ENCODE peak calls at places on chromosomes 4 and X, in four cellular contexts. E, X, B and A are unnamed samples.

GRCh38 chr4:131430302-131430701 is 1718.8 kb upstream of the PCDH10 start:
- DNase-seq in B (no peak), X (no peak), E (no peak), A (no peak)

GRCh38 chr4:102759835-102760644 is 728 bp downstream of the MANBA start:
- DNase-seq in B (peak), E (peak), X (peak), A (peak)

GRCh38 chr4:100295792-100296191 is 105.5 kb upstream of the DDIT4L start:
- DNase-seq in E (no peak), X (no peak), B (no peak), A (no peak)

GRCh38 chrX:152428089-152428488 is 23.0 kb downstream of the GABRA3 start:
- DNase-seq in B (no peak), E (no peak), X (no peak), A (no peak)

GRCh38 chr4:6107114-6107791 is 89.0 kb upstream of the C4orf50 start:
- DNase-seq in B (no peak), E (no peak), X (no peak), A (no peak)

GRCh38 chr4:946517-947471 is 14.5 kb downstream of the TMEM175 start:
- DNase-seq in X (no peak), E (peak), B (no peak), A (no peak)

GRCh38 chrX:153884136-153885076 is 1.6 kb downstream of the L1CAM start:
- DNase-seq in E (no peak), B (no peak), X (no peak), A (no peak)

GRCh38 chr4:81351653-81352455 is 119.9 kb downstream of the RASGEF1B start:
- DNase-seq in B (peak), X (peak), E (peak), A (peak)

GRCh38 chr4:176780995-176781738 is 11.6 kb downstream of the VEGFC start:
- DNase-seq in B (no peak), X (no peak), E (no peak), A (no peak)

GRCh38 chrX:19595036-19595435 is 79.7 kb upstream of the MAP3K15 start:
- DNase-seq in X (no peak), E (no peak), B (no peak), A (no peak)

GRCh38 chrX:1945879-1946278 is 331.0 kb downstream of the ASMT start:
- DNase-seq in E (no peak), B (no peak), X (no peak), A (no peak)

GRCh38 chrX:83260288-83260687 is 247.8 kb upstream of the POU3F4 start:
- DNase-seq in X (no peak), E (no peak), B (no peak), A (no peak)

GRCh38 chrX:39261446-39262147 is 460.3 kb downstream of the MID1IP1 start:
- DNase-seq in X (no peak), B (peak), E (peak), A (peak)

GRCh38 chrX:18041656-18042055 is 179.0 kb downstream of the BEND2 start:
- DNase-seq in X (no peak), B (no peak), E (no peak), A (no peak)

GRCh38 chr4:147578057-147578476 is 39.1 kb upstream of the TMEM184C start:
- DNase-seq in E (no peak), X (no peak), B (no peak), A (no peak)

GRCh38 chr4:23005691-23006090 is 313.0 kb downstream of the GBA3 start:
- DNase-seq in X (no peak), B (no peak), E (no peak), A (no peak)

GRCh38 chr4:102564399-102564921 is 63.3 kb downstream of the NFKB1 start:
- DNase-seq in E (peak), B (no peak), X (peak), A (peak)

GRCh38 chrX:134654398-134655012 is 3.8 kb downstream of the PLAC1 start:
- DNase-seq in B (no peak), X (no peak), E (no peak), A (no peak)

GRCh38 chr4:127304356-127304755 is 328.4 kb upstream of the INTU start:
- DNase-seq in E (no peak), X (no peak), B (no peak), A (no peak)

GRCh38 chrX:107902721-107903120 is 77.1 kb downstream of the MID2 start:
- DNase-seq in X (no peak), B (no peak), E (no peak), A (no peak)

GRCh38 chr4:122481766-122482405 is 25.4 kb upstream of the IL2 start:
- DNase-seq in E (no peak), X (no peak), B (no peak), A (no peak)

GRCh38 chr4:166128452-166128851 is 255.4 kb downstream of the TLL1 start:
- DNase-seq in B (no peak), X (no peak), E (no peak), A (no peak)

GRCh38 chr4:126604273-126604867 is 1028.4 kb upstream of the INTU start:
- DNase-seq in E (no peak), B (peak), X (no peak), A (peak)

GRCh38 chr4:1208970-1209704 is 36.8 kb upstream of the SPON2 start:
- DNase-seq in X (no peak), B (no peak), E (no peak), A (no peak)

GRCh38 chr4:104524591-104524990 is 29.9 kb upstream of the CXXC4 start:
- DNase-seq in B (no peak), E (no peak), X (no peak), A (no peak)

GRCh38 chrX:42944381-42944998 is 166.5 kb upstream of the PPP1R2C start:
- DNase-seq in B (no peak), X (no peak), E (no peak), A (no peak)

GRCh38 chr4:2755821-2756690 is at the start of gene TNIP2:
- DNase-seq in E (peak), B (peak), X (no peak), A (peak)

GRCh38 chrX:107851215-107851614 is 25.5 kb downstream of the MID2 start:
- DNase-seq in E (no peak), X (no peak), B (no peak), A (no peak)

GRCh38 chr4:16663722-16664121 is 234.7 kb downstream of the LDB2 start:
- DNase-seq in B (no peak), X (no peak), E (no peak), A (no peak)

GRCh38 chrX:57156397-57157049 is 19.3 kb upstream of the SPIN2A start:
- DNase-seq in B (peak), E (no peak), X (no peak), A (no peak)

GRCh38 chrX:123590842-123591491 is 141.9 kb downstream of the THOC2 start:
- DNase-seq in B (no peak), X (peak), E (no peak), A (no peak)

GRCh38 chr4:45569619-45570018 is 554.2 kb downstream of the GABRG1 start:
- DNase-seq in X (no peak), B (no peak), E (no peak), A (no peak)

GRCh38 chr4:34043131-34043530 is 2201.2 kb downstream of the ARAP2 start:
- DNase-seq in X (no peak), E (no peak), B (no peak), A (no peak)

GRCh38 chr4:78774395-78774794 is 1.8 kb upstream of the BMP2K start:
- DNase-seq in X (no peak), E (no peak), B (no peak), A (no peak)

GRCh38 chr4:39873823-39874222 is 103.9 kb downstream of the PDS5A start:
- DNase-seq in X (no peak), E (no peak), B (no peak), A (no peak)

GRCh38 chrX:17377047-17377692 is 2.2 kb downstream of the NHS start:
- DNase-seq in X (no peak), E (no peak), B (no peak), A (no peak)

GRCh38 chrX:437636-438390 is 51.1 kb upstream of the PPP2R3B start:
- DNase-seq in X (no peak), E (no peak), B (no peak), A (no peak)

DNA sequence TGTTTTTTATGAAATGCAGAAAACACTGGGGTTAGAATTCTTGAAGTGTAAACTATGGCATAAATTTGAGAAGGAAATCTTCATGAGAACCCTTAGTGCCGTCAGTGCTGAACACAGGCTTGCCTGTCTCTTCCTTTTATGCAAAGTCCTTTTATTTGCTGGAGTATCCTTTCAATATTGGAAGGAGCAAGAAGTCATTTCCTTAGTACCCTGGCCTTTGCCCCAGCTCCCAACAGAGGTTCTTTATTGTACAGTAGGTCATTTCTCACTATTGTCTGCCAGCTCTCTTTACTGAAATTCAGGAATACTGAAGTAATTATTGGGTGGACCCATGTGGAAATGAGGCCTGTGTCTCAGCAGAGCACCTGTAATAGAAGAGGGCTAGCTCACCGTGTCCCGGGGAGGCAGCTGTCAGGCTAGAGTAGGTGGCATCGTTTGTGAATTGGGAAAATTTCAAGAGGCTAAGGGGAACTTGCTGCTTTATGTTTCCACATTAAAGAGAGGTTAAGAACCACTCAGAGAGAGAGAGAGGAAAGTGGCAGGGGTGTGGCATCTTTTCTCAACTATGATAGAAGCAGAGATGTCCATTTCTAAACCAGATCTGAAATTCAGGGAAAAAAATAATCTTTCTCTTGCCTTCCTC is 8.7 kb downstream of the FHDC1 start:
- DNase-seq in E (no peak), X (no peak), B (no peak), A (no peak)
- TF ChIP-seq SPI1 in E (no peak), X (no peak), B (no peak), A (no peak)

GRCh38 chr4:108361886-108362285 is 193.2 kb upstream of the LEF1 start:
- DNase-seq in X (no peak), E (no peak), B (peak), A (no peak)

GRCh38 chr4:108359936-108360681 is 191.4 kb upstream of the LEF1 start:
- DNase-seq in E (no peak), X (no peak), B (peak), A (no peak)

GRCh38 chr4:108359130-108359709 is 190.5 kb upstream of the LEF1 start:
- DNase-seq in E (no peak), X (no peak), B (no peak), A (no peak)

GRCh38 chr4:108365551-108365950 is 196.8 kb upstream of the LEF1 start:
- DNase-seq in B (no peak), X (no peak), E (no peak), A (no peak)

DNA sequence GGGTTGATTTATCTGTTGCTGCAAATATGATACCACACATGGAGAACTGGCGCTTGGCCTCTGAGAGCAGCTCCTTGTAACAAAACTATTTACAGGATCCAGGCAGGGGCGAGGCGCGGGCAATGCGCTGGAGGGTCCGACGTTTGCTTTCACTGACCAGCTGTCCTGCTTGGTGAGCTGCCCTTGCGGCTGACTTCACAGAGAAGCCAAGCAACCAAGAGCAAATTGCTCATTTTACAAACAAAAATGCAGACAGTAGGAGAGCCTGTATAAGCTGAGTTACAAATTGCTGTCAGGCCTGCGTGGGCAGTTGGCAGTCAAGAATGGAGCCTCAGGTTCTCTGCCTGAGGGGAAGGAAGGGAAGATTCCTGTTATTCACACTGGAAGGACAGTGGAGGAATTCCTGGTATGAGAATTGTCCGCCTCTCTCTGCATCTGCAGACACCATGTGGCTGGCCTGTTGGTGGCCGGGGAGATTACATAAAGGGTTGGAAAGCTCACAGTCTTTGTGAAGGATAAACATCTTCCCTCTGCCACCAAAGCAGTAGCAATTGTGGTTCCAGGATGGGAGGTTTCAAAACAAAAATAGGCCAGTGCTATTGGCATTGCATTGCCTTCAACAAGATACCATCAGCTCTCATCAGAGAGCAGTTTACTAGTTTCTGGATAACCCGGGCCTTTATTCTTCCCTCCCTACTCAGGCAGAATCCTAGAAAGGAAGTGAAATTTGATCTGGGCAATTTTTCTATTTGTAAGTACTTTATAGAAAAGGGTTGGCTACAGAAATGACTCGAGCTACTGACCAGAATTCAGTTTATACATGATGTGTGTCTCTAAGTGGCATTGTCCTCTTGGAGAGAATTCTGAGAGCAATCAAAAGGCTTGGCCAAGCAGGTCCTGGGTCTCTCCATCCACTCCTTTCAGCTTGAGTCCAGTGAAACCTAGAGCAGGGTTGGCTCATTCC is 192.4 kb upstream of the LEF1 start:
- DNase-seq in E (no peak), B (peak), X (no peak), A (no peak)
- TF ChIP-seq SPI1 in E (no peak), B (no peak), X (no peak), A (no peak)

DNA sequence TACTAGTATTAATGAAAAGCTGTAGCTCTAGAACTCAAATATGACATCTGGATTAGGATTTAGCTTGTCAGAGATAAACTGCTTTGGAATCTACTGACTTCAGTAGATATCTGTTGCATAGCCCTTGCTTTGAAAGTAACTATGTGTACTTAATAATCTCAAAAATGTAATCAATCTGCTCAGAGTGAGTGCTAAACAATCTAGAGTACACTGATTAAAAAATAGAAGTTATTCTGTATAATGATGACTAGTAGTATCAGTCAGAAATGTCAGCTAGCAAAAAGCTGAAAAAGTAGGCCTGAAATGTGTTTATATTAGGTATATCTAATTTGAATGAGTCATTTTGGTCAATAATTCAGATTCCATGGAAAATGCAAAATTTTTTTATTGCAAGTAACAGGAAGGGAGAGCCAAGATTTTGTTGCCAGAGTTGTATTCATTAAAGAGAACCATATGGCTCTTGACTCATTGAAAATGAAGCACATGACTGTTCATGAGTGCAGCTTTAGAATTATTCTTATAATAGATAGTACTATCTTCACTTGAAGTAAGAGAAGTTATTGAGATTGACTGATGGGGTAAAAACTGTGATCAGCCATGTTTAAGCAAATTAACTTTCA is 20.0 kb downstream of the CLCN3 start:
- DNase-seq in X (no peak), E (no peak), B (no peak), A (no peak)
- TF ChIP-seq SPI1 in X (no peak), E (no peak), B (no peak), A (no peak)

GRCh38 chr4:8099981-8100464 is 58.6 kb downstream of the ABLIM2 start:
- DNase-seq in E (no peak), B (no peak), X (no peak), A (no peak)
- TF ChIP-seq SPI1 in E (no peak), B (no peak), X (no peak), A (no peak)

GRCh38 chrX:79601336-79602131 is 234.4 kb upstream of the ITM2A start:
- DNase-seq in E (no peak), X (no peak), B (no peak), A (no peak)
- TF ChIP-seq SPI1 in E (no peak), X (no peak), B (no peak), A (no peak)

GRCh38 chrX:114626323-114626722 is 42.4 kb downstream of the HTR2C start:
- DNase-seq in X (no peak), E (no peak), B (peak), A (no peak)
- TF ChIP-seq SPI1 in X (no peak), E (no peak), B (no peak), A (no peak)

GRCh38 chr4:98261291-98262271 is at the start of gene RAP1GDS1:
- DNase-seq in E (no peak), X (no peak), B (peak), A (peak)

GRCh38 chr4:98262431-98262830 is 1.2 kb downstream of the RAP1GDS1 start:
- DNase-seq in E (no peak), X (no peak), B (no peak), A (no peak)

GRCh38 chr4:98260579-98261290 is 449 bp upstream of the RAP1GDS1 start:
- DNase-seq in B (peak), X (peak), E (peak), A (peak)

DNA sequence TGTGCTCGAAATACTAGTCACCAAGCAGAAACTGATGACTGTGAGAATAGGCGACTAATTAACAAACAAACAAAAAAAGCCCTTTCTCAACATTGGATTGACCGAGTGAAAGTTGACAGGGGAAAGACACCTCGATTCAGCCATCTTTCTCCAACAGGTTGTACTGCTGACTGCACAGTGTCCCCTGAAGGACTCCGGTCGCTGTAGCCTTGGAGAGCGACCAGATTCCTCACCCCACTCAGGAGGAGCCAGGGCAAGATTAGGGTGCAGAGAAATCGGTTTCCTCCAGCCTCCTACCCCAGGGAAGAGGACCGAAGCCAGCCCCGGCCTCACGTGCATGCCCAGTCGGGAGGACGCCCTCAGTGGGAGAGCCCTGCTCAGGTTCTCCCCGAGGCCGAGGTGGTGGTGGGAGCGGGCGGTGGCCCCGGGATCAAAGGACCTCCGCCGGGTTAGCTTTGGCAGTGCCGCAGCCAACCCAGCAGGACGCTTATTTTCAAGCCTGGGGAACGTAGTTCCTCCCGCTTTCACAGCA is 1.1 kb upstream of the RAP1GDS1 start:
- DNase-seq in B (peak), E (peak), X (no peak), A (no peak)
- TF ChIP-seq SPI1 in B (no peak), E (no peak), X (no peak), A (no peak)